ENCODE peak calls at places on chromosome 18, in five cellular contexts. M is amniotic epithelial cell; C is stimulated activated naive CD8-positive, alpha-beta T cell treated with anti-CD3 and anti-CD28 coated beads, Interleukin-15, Interleukin-2, amounts not matched to agents 100 U/mL and 50 U/mL, for 24 hours; F is SIG-M5; Z is EH. H is an unnamed sample.

GRCh38 chr18:3596324-3597158 is 146.6 kb downstream of the TGIF1 start:
- DNase-seq in M (peak), C (peak), F (no peak), Z (peak), H (no peak)

GRCh38 chr18:64799378-64799777 is 650.5 kb upstream of the LINC00305 start:
- DNase-seq in M (no peak), C (no peak), F (no peak), Z (no peak), H (no peak)

GRCh38 chr18:79861687-79862086 is 63.9 kb downstream of the KCNG2 start:
- DNase-seq in M (no peak), C (no peak), F (no peak), Z (no peak), H (no peak)

GRCh38 chr18:60059216-60059615 is 159.4 kb downstream of the PMAIP1 start:
- DNase-seq in M (no peak), C (no peak), F (no peak), Z (no peak), H (no peak)

GRCh38 chr18:8607776-8608682 is 1.2 kb upstream of the RAB12 start:
- DNase-seq in M (peak), C (no peak), F (no peak), Z (peak), H (no peak)

GRCh38 chr18:56327171-56327885 is 311.1 kb downstream of the TXNL1 start:
- DNase-seq in M (no peak), C (no peak), F (no peak), Z (peak), H (no peak)

GRCh38 chr18:79818631-79819030 is 20.9 kb downstream of the KCNG2 start:
- DNase-seq in M (no peak), C (no peak), F (no peak), Z (no peak), H (no peak)

GRCh38 chr18:10526211-10526949 is 553 bp downstream of the NAPG start:
- DNase-seq in M (peak), C (peak), F (no peak), Z (peak), H (peak)

GRCh38 chr18:43627833-43628370 is 350.6 kb upstream of the SYT4 start:
- DNase-seq in M (no peak), C (no peak), F (no peak), Z (no peak), H (no peak)

GRCh38 chr18:74380916-74381315 is 65.3 kb downstream of the C18orf63 start:
- DNase-seq in M (no peak), C (no peak), F (no peak), Z (no peak), H (no peak)

GRCh38 chr18:6022089-6022444 is 126.7 kb upstream of the TMEM200C start:
- DNase-seq in M (peak), C (no peak), F (no peak), Z (peak), H (no peak)

GRCh38 chr18:10094608-10095137 is 180.9 kb downstream of the VAPA start:
- DNase-seq in M (peak), C (no peak), F (peak), Z (no peak), H (no peak)

GRCh38 chr18:36354989-36355388 is 57.5 kb downstream of the FHOD3 start:
- DNase-seq in M (peak), C (peak), F (no peak), Z (peak), H (no peak)

GRCh38 chr18:55272510-55273243 is 313.4 kb upstream of the CCDC68 start:
- DNase-seq in M (peak), C (no peak), F (no peak), Z (peak), H (no peak)

GRCh38 chr18:49207373-49207772 is 253.1 kb downstream of the DYM start:
- DNase-seq in M (peak), C (no peak), F (no peak), Z (peak), H (no peak)

GRCh38 chr18:47204908-47205522 is 28.9 kb upstream of the IER3IP1 start:
- DNase-seq in M (peak), C (peak), F (no peak), Z (peak), H (no peak)

GRCh38 chr18:12408247-12408869 is 629 bp downstream of the PRELID3A start:
- DNase-seq in M (peak), C (peak), F (no peak), Z (peak), H (no peak)

GRCh38 chr18:59493019-59493418 is 134.0 kb upstream of the LMAN1 start:
- DNase-seq in M (no peak), C (no peak), F (no peak), Z (no peak), H (no peak)

GRCh38 chr18:58045265-58046086 is 1.4 kb downstream of the NEDD4L start:
- DNase-seq in M (no peak), C (peak), F (no peak), Z (peak), H (peak)

GRCh38 chr18:48376406-48376805 is 32.8 kb downstream of the ZBTB7C start:
- DNase-seq in M (no peak), C (no peak), F (no peak), Z (no peak), H (no peak)

GRCh38 chr18:30743033-30743432 is 299.5 kb downstream of the DSC3 start:
- DNase-seq in M (no peak), C (no peak), F (no peak), Z (no peak), H (no peak)

GRCh38 chr18:1018211-1018651 is 113.6 kb downstream of the ADCYAP1 start:
- DNase-seq in M (no peak), C (no peak), F (no peak), Z (peak), H (no peak)

GRCh38 chr18:26768388-26768787 is 97.1 kb downstream of the AQP4 start:
- DNase-seq in M (no peak), C (no peak), F (no peak), Z (no peak), H (no peak)

GRCh38 chr18:61595615-61596014 is 262.4 kb downstream of the CDH20 start:
- DNase-seq in M (no peak), C (no peak), F (no peak), Z (no peak), H (no peak)

GRCh38 chr18:26089247-26090129 is 925 bp downstream of the SS18 start:
- DNase-seq in M (peak), C (no peak), F (peak), Z (peak), H (no peak)

GRCh38 chr18:11991021-11991770 is 9.9 kb downstream of the IMPA2 start:
- DNase-seq in M (no peak), C (no peak), F (no peak), Z (no peak), H (no peak)

GRCh38 chr18:73520229-73520628 is 627.4 kb downstream of the FBXO15 start:
- DNase-seq in M (peak), C (no peak), F (no peak), Z (no peak), H (no peak)

GRCh38 chr18:29083545-29083944 is 906.6 kb upstream of the CDH2 start:
- DNase-seq in M (no peak), C (no peak), F (no peak), Z (peak), H (no peak)

GRCh38 chr18:9742588-9743131 is 34.6 kb downstream of the RAB31 start:
- DNase-seq in M (no peak), C (no peak), F (no peak), Z (peak), H (no peak)

GRCh38 chr18:11108956-11109355 is 40.4 kb downstream of the PIEZO2 start:
- DNase-seq in M (no peak), C (no peak), F (no peak), Z (no peak), H (no peak)

GRCh38 chr18:79678665-79679551 is 695 bp upstream of the CTDP1 start:
- DNase-seq in M (peak), C (peak), F (peak), Z (peak), H (peak)

H was measured in mesothelial cell of epicardium.